ENCODE peak calls at places on chromosomes 7 and 10, in six cellular contexts. O, V, P, H, K and Y are unnamed samples.

GRCh38 chr7:146185844-146186243 is 69.2 kb downstream of the CNTNAP2 start:
- DNase-seq in O (peak; percentile 34), V (no peak), P (no peak), H (no peak), K (no peak), Y (no peak)

GRCh38 chr10:118868618-118869017 is 113.8 kb upstream of the CACUL1 start:
- DNase-seq in O (no peak), V (no peak), P (no peak), H (no peak), K (no peak), Y (peak; percentile 68)

GRCh38 chr7:42691030-42691639 is 220.7 kb downstream of the C7orf25 start:
- DNase-seq in O (peak; percentile 57), V (peak; percentile 54), P (no peak), H (no peak), K (no peak), Y (peak; percentile 84)

GRCh38 chr10:48811461-48811860 is 126.8 kb downstream of the WDFY4 start:
- DNase-seq in O (no peak), V (no peak), P (no peak), H (no peak), K (no peak), Y (no peak)

GRCh38 chr7:55520426-55521140 is 51.7 kb downstream of the VOPP1 start:
- DNase-seq in O (no peak), V (no peak), P (no peak), H (no peak), K (no peak), Y (no peak)

GRCh38 chr10:59606551-59606961 is 103.1 kb downstream of the SLC16A9 start:
- DNase-seq in O (no peak), V (no peak), P (no peak), H (no peak), K (no peak), Y (no peak)

GRCh38 chr10:126893841-126894240 is 11.4 kb upstream of the DOCK1 start:
- DNase-seq in O (no peak), V (no peak), P (no peak), H (no peak), K (no peak), Y (no peak)

GRCh38 chr7:43099750-43100149 is 12.7 kb upstream of the HECW1 start:
- DNase-seq in O (no peak), V (no peak), P (no peak), H (no peak), K (no peak), Y (no peak)

GRCh38 chr10:91570220-91570619 is 62.7 kb downstream of the PPP1R3C start:
- DNase-seq in O (no peak), V (no peak), P (no peak), H (no peak), K (no peak), Y (no peak)

GRCh38 chr10:86401588-86402282 is 35.1 kb upstream of the GRID1 start:
- DNase-seq in O (peak; percentile 25), V (no peak), P (peak; percentile 22), H (no peak), K (no peak), Y (peak; percentile 62)

GRCh38 chr10:48607356-48608278 is 2.7 kb upstream of the ARHGAP22 start:
- DNase-seq in O (peak; percentile 45), V (no peak), P (no peak), H (no peak), K (peak; percentile 23), Y (no peak)

GRCh38 chr10:127486355-127486754 is 62.8 kb upstream of the NPS start:
- DNase-seq in O (no peak), V (no peak), P (no peak), H (no peak), K (no peak), Y (no peak)

GRCh38 chr7:130505753-130506152 is 13.9 kb downstream of the MEST start:
- DNase-seq in O (no peak), V (no peak), P (no peak), H (no peak), K (no peak), Y (no peak)

GRCh38 chr7:74018261-74018660 is 9.7 kb upstream of the ELN start:
- DNase-seq in O (no peak), V (no peak), P (no peak), H (no peak), K (no peak), Y (no peak)

GRCh38 chr7:27745064-27745583 is 5.2 kb downstream of the TAX1BP1 start:
- DNase-seq in O (peak; percentile 84), V (peak; percentile 73), P (no peak), H (no peak), K (peak; percentile 49), Y (peak; percentile 72)

GRCh38 chr7:128022631-128023532 is 8.4 kb downstream of the LRRC4 start:
- DNase-seq in O (peak; percentile 25), V (no peak), P (no peak), H (no peak), K (no peak), Y (no peak)

GRCh38 chr7:36045275-36045674 is 107.8 kb upstream of the EEPD1 start:
- DNase-seq in O (no peak), V (no peak), P (no peak), H (no peak), K (no peak), Y (no peak)

GRCh38 chr10:53765311-53765710 is 992.7 kb upstream of the MBL2 start:
- DNase-seq in O (peak; percentile 11), V (no peak), P (no peak), H (no peak), K (no peak), Y (no peak)

GRCh38 chr7:18808026-18808425 is 309.4 kb downstream of the TWIST1 start:
- DNase-seq in O (no peak), V (no peak), P (no peak), H (no peak), K (no peak), Y (no peak)

GRCh38 chr10:16828114-16828568 is 10.9 kb upstream of the RSU1 start:
- DNase-seq in O (peak; percentile 72), V (peak; percentile 86), P (peak; percentile 83), H (no peak), K (peak; percentile 56), Y (peak; percentile 95)

GRCh38 chr7:134613623-134614347 is 32.9 kb upstream of the BPGM start:
- DNase-seq in O (peak; percentile 75), V (no peak), P (no peak), H (no peak), K (peak; percentile 72), Y (peak; percentile 24)

GRCh38 chr10:120989279-120989678 is 138.1 kb downstream of the WDR11 start:
- DNase-seq in O (no peak), V (no peak), P (no peak), H (no peak), K (no peak), Y (no peak)

GRCh38 chr7:1902231-1902855 is 232.3 kb downstream of the ELFN1 start:
- DNase-seq in O (no peak), V (no peak), P (no peak), H (no peak), K (no peak), Y (no peak)

GRCh38 chr10:133294189-133294588 is 14.5 kb downstream of the TUBGCP2 start:
- DNase-seq in O (no peak), V (no peak), P (no peak), H (no peak), K (no peak), Y (no peak)

GRCh38 chr10:24680647-24681475 is 42.8 kb downstream of the ARHGAP21 start:
- DNase-seq in O (no peak), V (no peak), P (no peak), H (no peak), K (no peak), Y (no peak)

GRCh38 chr7:35565927-35566326 is 129.0 kb downstream of the HERPUD2 start:
- DNase-seq in O (no peak), V (no peak), P (no peak), H (no peak), K (no peak), Y (peak; percentile 17)

GRCh38 chr7:46195934-46196333 is 274.9 kb upstream of the IGFBP3 start:
- DNase-seq in O (no peak), V (no peak), P (no peak), H (no peak), K (no peak), Y (no peak)